ENCODE peak calls at places on chromosomes 2 and 18, in seven cellular contexts. I is neural crest cell, T is WTC11, J is AG10803, V is endothelial cell, S is kidney epithelial cell, Q is fibroblast of lung. U is an unnamed sample.

GRCh38 chr2:75607988-75608683 is 38.4 kb upstream of the MRPL19 start:
- DNase-seq in T (no peak), Q (peak), J (no peak), S (no peak), I (no peak), V (no peak), U (no peak)

GRCh38 chr18:12911928-12912703 is 28.1 kb upstream of the PTPN2 start:
- DNase-seq in T (peak), Q (no peak), J (no peak), S (no peak), I (no peak), V (no peak), U (no peak)

GRCh38 chr18:79912409-79912991 is 39.0 kb downstream of the SLC66A2 start:
- DNase-seq in I (no peak), T (no peak), V (no peak), J (peak), Q (peak), S (no peak), U (peak)

GRCh38 chr2:186590538-186591441 is 934 bp downstream of the ITGAV start:
- DNase-seq in T (no peak), I (peak), J (no peak), V (no peak), Q (peak), S (no peak), U (no peak)

GRCh38 chr2:189096769-189097447 is 82.7 kb downstream of the COL5A2 start:
- DNase-seq in J (peak), T (no peak), I (no peak), Q (peak), V (no peak), S (peak), U (no peak)

GRCh38 chr2:106107509-106108131 is 86.5 kb downstream of the UXS1 start:
- DNase-seq in V (no peak), I (no peak), S (no peak), Q (peak), J (peak), T (no peak), U (peak)

GRCh38 chr2:218961651-218962570 is 2.4 kb downstream of the CDK5R2 start:
- DNase-seq in V (no peak), Q (no peak), J (no peak), T (peak), I (no peak), S (no peak), U (no peak)

GRCh38 chr2:158688722-158689121 is 106.4 kb upstream of the DAPL1 start:
- DNase-seq in T (no peak), S (peak), Q (peak), V (no peak), I (no peak), J (peak), U (no peak)

GRCh38 chr18:37521500-37522465 is 43.8 kb downstream of the CELF4 start:
- DNase-seq in T (no peak), Q (no peak), I (no peak), J (no peak), S (no peak), V (no peak), U (no peak)

GRCh38 chr2:95274291-95275150 is at the start of gene PROM2:
- DNase-seq in T (peak), J (no peak), Q (no peak), I (no peak), S (no peak), V (no peak), U (peak)

GRCh38 chr18:48953096-48953706 is 2.4 kb upstream of the SMAD7 start:
- DNase-seq in S (no peak), I (no peak), Q (no peak), V (no peak), T (no peak), J (no peak), U (no peak)

DNA sequence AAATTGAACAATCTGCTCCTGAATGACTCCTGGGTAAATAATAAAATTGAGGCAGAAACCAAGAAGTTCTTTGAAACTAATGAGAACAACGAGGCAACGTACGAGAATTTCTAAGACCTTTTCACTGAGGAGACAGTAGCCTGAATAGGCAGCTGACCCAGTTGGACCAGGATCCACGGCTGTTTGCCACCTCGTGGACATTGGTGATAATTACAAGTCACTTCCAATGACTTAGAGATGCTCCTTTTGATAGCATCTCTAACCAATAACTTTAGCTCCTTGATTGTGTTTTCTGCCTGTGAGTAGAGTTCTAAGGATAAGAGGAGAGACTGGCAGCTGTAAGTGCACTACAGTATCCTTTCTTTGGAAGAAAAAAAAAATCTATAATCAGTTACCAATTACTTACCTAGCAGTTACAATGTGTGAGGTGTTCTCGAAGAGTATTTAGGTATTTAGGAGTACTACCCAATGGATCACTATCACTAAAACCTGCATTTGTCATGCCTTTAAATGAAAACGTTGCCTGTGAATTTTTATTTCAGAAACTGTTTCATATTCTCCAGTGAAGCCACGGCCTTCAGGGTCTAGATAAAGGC is 31.3 kb upstream of the CNTNAP5 start:
- DNase-seq in J (peak), V (peak), S (no peak), I (peak), Q (no peak), T (peak), U (no peak)
- TF ChIP-seq CTCF in J (peak), V (peak), S (peak), I (peak), Q (peak), T (peak), U (no peak)

DNA sequence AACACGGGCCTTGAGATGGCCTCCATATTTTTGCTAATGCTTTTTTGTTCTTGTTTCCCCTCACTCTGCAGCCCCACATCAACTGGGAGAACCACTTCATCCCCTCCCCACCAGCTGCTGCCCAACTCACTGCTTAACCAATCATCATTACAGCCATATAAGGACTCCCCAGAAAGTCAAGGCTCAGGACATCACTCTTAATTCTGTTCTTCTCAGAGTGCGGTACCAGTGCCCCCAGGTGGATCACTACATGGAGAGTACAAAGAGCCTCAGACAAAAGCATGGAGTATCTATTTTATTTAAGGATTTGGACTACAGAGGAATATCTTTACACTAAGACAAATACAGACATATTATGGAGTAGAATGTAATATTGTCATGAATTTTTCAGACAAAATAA is 340.6 kb downstream of the PAX3 start:
- DNase-seq in S (no peak), Q (peak), V (peak), T (peak), I (no peak), J (no peak), U (no peak)
- TF ChIP-seq CTCF in S (no peak), Q (no peak), V (no peak), T (no peak), I (no peak), J (no peak), U (no peak)

DNA sequence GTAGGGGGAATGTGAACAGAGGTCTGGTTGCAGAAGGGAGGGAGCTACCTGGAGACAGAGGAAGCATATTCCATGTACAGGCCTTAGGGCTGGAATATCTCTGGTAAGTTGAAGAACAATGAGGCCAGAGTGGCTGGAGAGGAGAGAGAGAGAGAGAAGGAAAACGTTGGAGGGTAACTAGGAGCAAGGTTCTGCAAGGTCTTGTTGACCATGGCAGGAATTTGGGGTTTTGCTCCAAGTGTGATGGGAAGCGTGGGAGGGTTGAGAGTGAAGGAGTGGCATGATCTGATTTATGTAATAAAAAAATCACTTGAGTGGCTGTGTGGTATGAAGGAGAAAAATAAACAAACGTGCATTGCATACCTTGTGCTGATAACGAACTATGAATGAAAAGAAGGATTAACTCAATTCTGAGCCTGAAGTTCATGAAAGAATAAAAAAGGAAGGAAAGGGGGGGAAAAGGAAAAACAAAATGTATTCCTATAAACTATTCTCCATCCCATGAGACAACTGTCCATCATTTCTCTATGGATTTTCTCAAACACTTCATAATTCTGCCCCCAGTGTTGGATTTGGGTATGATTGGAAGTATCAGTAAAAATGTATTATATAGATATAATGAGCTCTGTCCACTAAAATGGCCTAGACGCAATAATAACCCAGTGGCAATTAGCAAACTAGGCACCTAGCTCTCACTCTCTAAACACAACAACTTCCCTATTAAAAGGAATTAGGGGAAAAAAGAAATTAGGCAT is 59.7 kb upstream of the PMAIP1 start:
- DNase-seq in I (no peak), S (no peak), V (no peak), Q (peak), T (no peak), J (no peak), U (no peak)
- TF ChIP-seq CTCF in I (peak), S (no peak), V (no peak), Q (peak), T (no peak), J (no peak), U (no peak)

GRCh38 chr2:173496746-173497145 is 142.1 kb downstream of the CDCA7 start:
- DNase-seq in I (no peak), Q (peak), T (no peak), J (peak), S (peak), V (no peak), U (no peak)

GRCh38 chr2:173488861-173489260 is 134.2 kb downstream of the CDCA7 start:
- DNase-seq in Q (peak), T (no peak), S (no peak), I (no peak), J (no peak), V (no peak), U (no peak)

DNA sequence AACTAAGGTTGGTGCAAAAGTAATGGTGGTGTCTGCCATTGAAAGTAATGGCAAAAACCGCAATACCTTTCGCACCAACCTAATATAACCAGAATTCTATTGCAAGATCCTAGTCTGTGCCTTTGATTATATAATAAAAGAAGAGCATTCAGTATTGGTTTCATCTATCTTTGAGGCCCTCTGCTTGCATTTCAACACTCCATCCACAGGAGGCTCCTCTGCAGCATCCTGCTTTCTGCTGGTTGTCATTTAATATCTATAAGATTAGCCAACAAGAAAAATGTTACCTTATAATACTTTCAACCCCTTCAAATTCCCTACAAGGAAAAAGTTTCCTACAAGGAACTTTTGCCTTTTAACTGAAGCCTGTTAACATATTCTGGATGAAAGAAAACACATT is 139.2 kb downstream of the CDCA7 start:
- DNase-seq in I (no peak), V (no peak), T (no peak), Q (no peak), J (no peak), S (no peak), U (no peak)
- TF ChIP-seq CTCF in I (no peak), V (no peak), T (no peak), Q (peak), J (no peak), S (no peak), U (no peak)

DNA sequence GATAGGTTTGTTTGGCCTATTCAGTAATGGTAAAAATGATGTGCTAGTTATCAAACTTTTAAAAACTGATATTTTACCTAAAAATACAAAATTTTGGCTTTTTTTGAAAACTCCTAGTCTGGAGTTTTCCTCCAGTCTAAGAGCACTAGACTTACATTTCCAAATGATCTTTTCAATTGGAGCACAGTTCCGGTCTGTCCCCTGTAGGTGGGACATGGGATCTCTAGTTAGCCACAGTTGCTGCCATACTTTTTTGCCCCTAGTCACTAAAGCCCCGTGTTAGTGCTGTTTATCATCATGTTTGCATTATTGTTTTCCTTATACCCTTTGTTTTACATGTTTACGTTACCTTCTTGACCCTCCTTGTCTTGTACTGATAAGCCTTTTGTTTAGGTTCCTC is 52.4 kb downstream of the RELCH start:
- DNase-seq in J (no peak), T (no peak), I (no peak), V (no peak), Q (no peak), S (no peak), U (no peak)
- TF ChIP-seq CTCF in J (no peak), T (no peak), I (peak), V (no peak), Q (no peak), S (no peak), U (no peak)

U was measured in activated B cell treated with CpG ODN at 0.5 μM for 24 hours.